ENCODE peak calls at places on chromosomes 4 and X, in seven cellular contexts. C is tibial nerve; N is colonic mucosa; Y is tibial artery; W is testis; D is cardiac muscle cell; Z is CD4-positive, alpha-beta T cell. B is an unnamed sample. For H3K27me3 and H3K9me3, the result is how much of the 10 kb centered on the place peaks cover.

GRCh38 chrX:8988456-8988855 is 45.5 kb downstream of the FAM9B start:
- DNase-seq in N (peak), Y (peak), D (peak), Z (no peak), C (no peak), W (peak), B (peak)

GRCh38 chrX:151698485-151698884 is 3.2 kb downstream of the PRRG3 start:
- DNase-seq in Y (no peak), D (no peak), W (no peak), N (no peak), Z (no peak), C (no peak), B (no peak)

GRCh38 chr4:156137971-156138581 is 184.4 kb upstream of the CTSO start:
- DNase-seq in N (no peak), C (no peak), D (no peak), Y (no peak), Z (no peak), W (no peak), B (no peak)

GRCh38 chrX:154399527-154400368 is 1.6 kb downstream of the RPL10 start:
- DNase-seq in N (no peak), Z (no peak), D (no peak), C (no peak), W (no peak), Y (no peak), B (no peak)

GRCh38 chr4:166422475-166422874 is 549.4 kb downstream of the TLL1 start:
- DNase-seq in N (no peak), Z (no peak), D (no peak), W (no peak), C (no peak), Y (no peak), B (peak)

GRCh38 chr4:78482281-78482680 is 69.3 kb upstream of the ANXA3 start:
- DNase-seq in Y (no peak), C (no peak), W (no peak), Z (no peak), N (no peak), D (no peak), B (no peak)

GRCh38 chr4:173370130-173370476 is 651 bp upstream of the SAP30 start:
- DNase-seq in D (no peak), C (peak), Y (peak), W (peak), N (no peak), Z (no peak), B (no peak)

GRCh38 chr4:160009656-160010493 is 907.0 kb downstream of the RAPGEF2 start:
- DNase-seq in C (peak), N (no peak), D (no peak), Z (no peak), Y (no peak), W (peak), B (no peak)

GRCh38 chrX:45668686-45669443 is 468.2 kb upstream of the DIPK2B start:
- DNase-seq in Z (no peak), W (peak), C (no peak), Y (no peak), N (no peak), D (no peak), B (peak)

GRCh38 chr4:8642651-8643321 is 50.2 kb downstream of the CPZ start:
- DNase-seq in D (no peak), Y (peak), C (no peak), Z (no peak), W (no peak), N (no peak), B (no peak)
- H3K27me3 ChIP-seq in D (under half), Y (under half), C (under half), Z (under half), W (under half), N (under half), B (under half)

GRCh38 chrX:56564921-56565861 is 1.8 kb downstream of the UBQLN2 start:
- DNase-seq in W (peak), C (no peak), N (peak), D (peak), Z (no peak), Y (no peak), B (no peak)

GRCh38 chrX:56564182-56564885 is 907 bp downstream of the UBQLN2 start:
- DNase-seq in N (peak), Y (peak), W (peak), Z (no peak), D (peak), C (peak), B (peak)

DNA sequence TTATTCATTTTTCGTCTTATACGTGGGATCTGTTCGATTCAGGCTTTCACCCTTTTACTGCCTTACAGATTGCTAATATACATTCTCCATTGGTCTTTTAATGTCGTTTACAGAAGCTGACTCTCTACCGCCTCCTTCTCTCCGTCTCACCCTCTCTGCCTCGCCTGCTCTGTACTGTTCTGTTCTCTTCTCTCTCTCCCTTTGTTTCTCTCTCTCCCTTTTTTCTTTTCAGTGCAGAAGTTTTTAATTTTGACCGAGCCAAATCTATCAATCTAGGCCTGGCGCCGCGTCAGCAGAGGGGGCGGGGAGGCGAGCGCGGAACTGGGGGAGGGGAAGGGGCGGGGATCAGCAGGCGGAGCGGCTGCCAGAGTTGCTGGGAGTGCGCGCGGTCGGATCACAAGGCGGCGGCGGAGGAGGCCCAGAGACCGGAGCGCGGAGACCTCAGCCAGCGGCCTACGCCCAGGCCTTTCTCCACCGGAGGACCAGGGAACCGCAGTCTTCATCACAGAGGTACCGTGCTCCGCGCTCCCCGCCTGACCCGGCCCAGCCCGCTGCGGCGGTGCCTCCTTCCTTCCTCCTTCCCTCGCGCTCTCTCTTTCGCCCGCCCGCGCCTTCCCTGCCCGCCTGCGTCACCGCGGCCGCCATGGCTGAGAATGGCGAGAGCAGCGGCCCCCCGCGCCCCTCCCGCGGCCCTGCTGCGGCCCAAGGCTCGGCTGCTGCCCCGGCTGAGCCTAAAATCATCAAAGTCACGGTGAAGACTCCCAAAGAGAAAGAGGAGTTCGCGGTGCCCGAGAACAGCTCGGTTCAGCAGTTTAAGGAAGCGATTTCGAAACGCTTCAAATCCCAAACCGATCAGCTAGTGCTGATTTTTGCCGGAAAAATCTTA is at the start of gene UBQLN2:
- DNase-seq in D (peak), W (peak), C (peak), Z (peak), N (peak), Y (peak), B (peak)
- TF ChIP-seq CTCF in D (peak), W (no peak), C (no peak), Z (no peak), N (no peak), Y (no peak), B (peak)

DNA sequence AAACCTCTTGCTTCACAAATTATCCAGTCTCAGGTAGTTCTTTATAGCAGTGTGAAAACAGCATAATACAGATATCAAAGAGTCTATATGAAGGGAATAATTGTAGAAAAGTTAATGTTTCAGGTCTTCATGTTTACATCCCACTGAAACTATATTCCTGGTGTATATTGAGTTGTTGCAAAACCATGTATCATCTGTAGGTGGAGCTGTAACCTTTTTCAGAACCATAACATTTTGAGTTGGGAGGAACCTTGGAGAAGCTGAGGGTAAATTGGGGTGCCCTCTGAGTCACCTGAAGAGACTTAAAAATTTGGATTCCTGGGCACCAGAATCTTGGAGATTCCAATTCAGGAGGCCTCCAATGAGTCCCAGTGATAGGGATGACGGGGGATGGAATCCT is 51.9 kb upstream of the TAPT1 start:
- DNase-seq in Z (no peak), Y (no peak), C (no peak), D (no peak), N (no peak), W (no peak), B (no peak)
- H3K9me3 ChIP-seq in Z (under half), Y (under half), C (under half), D (under half), N (under half), W (under half), B (under half)

GRCh38 chr4:6008092-6008551 is 10.1 kb downstream of the C4orf50 start:
- DNase-seq in Z (no peak), Y (no peak), W (no peak), N (no peak), C (no peak), D (peak), B (no peak)
- H3K27me3 ChIP-seq in Z (under half), Y (under half), W (under half), N (under half), C (under half), D (half or more), B (under half)

DNA sequence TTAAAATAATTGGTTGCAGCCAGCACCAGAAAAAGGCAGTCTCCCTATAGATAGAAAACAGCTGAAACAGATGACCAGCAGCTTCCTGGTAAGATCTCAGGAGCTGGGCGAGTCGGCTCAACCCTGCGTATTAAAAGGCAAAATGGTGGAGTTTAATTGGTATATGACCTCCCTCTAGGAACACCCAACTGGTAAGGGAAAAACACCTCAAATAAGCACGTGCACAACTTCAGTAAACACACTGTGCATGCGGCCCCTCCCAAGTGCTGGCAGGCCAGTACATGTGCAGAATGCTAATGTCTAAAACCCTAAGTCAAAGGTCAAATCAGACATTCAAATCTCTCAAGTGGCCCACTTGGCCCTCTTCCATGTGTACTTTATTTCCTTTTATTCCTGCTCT is 103.2 kb upstream of the PDE5A start:
- DNase-seq in N (peak), C (no peak), Y (no peak), W (no peak), Z (no peak), D (no peak), B (no peak)
- TF ChIP-seq CTCF in N (no peak), C (no peak), Y (no peak), W (no peak), Z (no peak), D (no peak), B (no peak)

GRCh38 chrX:71636438-71637252 is 18.3 kb upstream of the CXCR3 start:
- DNase-seq in N (no peak), Z (no peak), Y (no peak), C (no peak), W (no peak), D (no peak), B (no peak)
- H3K9me3 ChIP-seq in N (under half), Z (under half), Y (under half), C (under half), W (under half), D (under half), B (under half)

GRCh38 chrX:137425273-137425902 is 140.5 kb upstream of the ZIC3 start:
- DNase-seq in Z (no peak), D (peak), N (no peak), W (no peak), C (no peak), Y (no peak), B (no peak)
- H3K27me3 ChIP-seq in Z (half or more), D (half or more), N (under half), W (under half), C (under half), Y (under half), B (under half)

GRCh38 chrX:30870572-30870971 is 18.5 kb downstream of the TAB3 start:
- DNase-seq in C (no peak), Y (no peak), W (no peak), Z (no peak), D (no peak), N (no peak), B (no peak)

GRCh38 chrX:30865612-30866011 is 23.4 kb downstream of the TAB3 start:
- DNase-seq in C (no peak), W (no peak), Y (no peak), D (no peak), N (no peak), Z (no peak), B (no peak)

GRCh38 chrX:30863969-30864368 is 25.1 kb downstream of the TAB3 start:
- DNase-seq in N (no peak), C (no peak), D (no peak), Z (no peak), Y (no peak), W (no peak), B (peak)

GRCh38 chrX:30864383-30864785 is 24.7 kb downstream of the TAB3 start:
- DNase-seq in Y (no peak), N (no peak), W (no peak), C (no peak), Z (no peak), D (no peak), B (no peak)

DNA sequence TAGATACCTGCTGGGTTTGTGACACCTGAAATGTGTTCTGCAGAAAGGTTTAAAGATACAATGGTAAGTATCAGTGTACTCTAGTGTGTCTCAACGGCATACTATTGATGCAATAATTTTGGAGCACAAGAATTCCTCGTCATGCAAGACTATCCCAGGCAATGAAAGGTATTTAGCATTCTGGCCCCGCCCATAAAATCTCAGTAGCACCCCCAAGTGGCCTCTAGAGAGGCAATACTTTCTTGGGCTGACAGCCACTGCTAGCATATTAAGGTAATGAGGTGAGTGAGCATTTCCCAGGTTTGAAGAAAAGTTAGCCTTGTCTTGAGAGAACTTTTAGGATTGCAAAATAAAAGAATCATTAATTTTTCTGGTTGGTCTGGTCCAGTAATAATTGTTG is 24.0 kb downstream of the TAB3 start:
- DNase-seq in W (no peak), Y (no peak), N (no peak), C (no peak), Z (no peak), D (peak), B (no peak)
- TF ChIP-seq CTCF in W (no peak), Y (no peak), N (no peak), C (no peak), Z (no peak), D (no peak), B (no peak)

B was measured in AG04450.